ENCODE peak calls at places on chromosomes 12 and 14, in five cellular contexts. W is brain microvascular endothelial cell, C is IMR-90, G is tibial artery, M is fibroblast of lung. S is an unnamed sample.

GRCh38 chr12:131000000-131000486 is 46.3 kb downstream of the ADGRD1 start:
- DNase-seq in G (no peak), M (no peak), C (no peak), W (no peak), S (no peak)

GRCh38 chr12:88325076-88325827 is 183.1 kb downstream of the TMTC3 start:
- DNase-seq in M (peak; percentile 95), W (peak; percentile 88), G (no peak), C (peak; percentile 98), S (no peak)

GRCh38 chr14:93950948-93951668 is 24.0 kb downstream of the FAM181A start:
- DNase-seq in W (no peak), G (no peak), C (peak; percentile 30), M (no peak), S (no peak)

GRCh38 chr12:66176525-66176924 is 6.7 kb upstream of the TMBIM4 start:
- DNase-seq in C (peak; percentile 28), W (no peak), G (no peak), M (no peak), S (no peak)

GRCh38 chr12:26158078-26158764 is 33.4 kb upstream of the BHLHE41 start:
- DNase-seq in C (no peak), W (no peak), G (no peak), M (no peak), S (no peak)

GRCh38 chr14:44959538-44959937 is 2.2 kb downstream of the KLHL28 start:
- DNase-seq in W (no peak), C (no peak), M (no peak), G (no peak), S (no peak)

GRCh38 chr12:21026302-21026701 is 104.7 kb upstream of the SLCO1B1 start:
- DNase-seq in G (no peak), W (peak; percentile 36), C (no peak), M (no peak), S (no peak)

GRCh38 chr12:90945070-90945649 is 9.8 kb downstream of the CCER1 start:
- DNase-seq in W (peak; percentile 24), G (no peak), C (peak; percentile 49), M (peak; percentile 61), S (no peak)

GRCh38 chr12:94599189-94599588 is 51.2 kb downstream of the TMCC3 start:
- DNase-seq in G (no peak), M (no peak), C (no peak), W (no peak), S (no peak)

GRCh38 chr12:2101798-2102197 is 49.0 kb downstream of the CACNA1C start:
- DNase-seq in G (no peak), M (no peak), W (no peak), C (no peak), S (no peak)

GRCh38 chr12:92299344-92299743 is 153.7 kb upstream of the BTG1 start:
- DNase-seq in G (no peak), M (no peak), C (no peak), W (no peak), S (no peak)

GRCh38 chr14:57834961-57835360 is 30.9 kb downstream of the SLC35F4 start:
- DNase-seq in G (no peak), W (no peak), C (no peak), M (no peak), S (no peak)

GRCh38 chr12:92110083-92110640 is 35.5 kb downstream of the BTG1 start:
- DNase-seq in C (no peak), W (no peak), G (no peak), M (no peak), S (no peak)

GRCh38 chr14:76084374-76084773 is 67.3 kb upstream of the GPATCH2L start:
- DNase-seq in M (no peak), G (no peak), W (no peak), C (no peak), S (no peak)

DNA sequence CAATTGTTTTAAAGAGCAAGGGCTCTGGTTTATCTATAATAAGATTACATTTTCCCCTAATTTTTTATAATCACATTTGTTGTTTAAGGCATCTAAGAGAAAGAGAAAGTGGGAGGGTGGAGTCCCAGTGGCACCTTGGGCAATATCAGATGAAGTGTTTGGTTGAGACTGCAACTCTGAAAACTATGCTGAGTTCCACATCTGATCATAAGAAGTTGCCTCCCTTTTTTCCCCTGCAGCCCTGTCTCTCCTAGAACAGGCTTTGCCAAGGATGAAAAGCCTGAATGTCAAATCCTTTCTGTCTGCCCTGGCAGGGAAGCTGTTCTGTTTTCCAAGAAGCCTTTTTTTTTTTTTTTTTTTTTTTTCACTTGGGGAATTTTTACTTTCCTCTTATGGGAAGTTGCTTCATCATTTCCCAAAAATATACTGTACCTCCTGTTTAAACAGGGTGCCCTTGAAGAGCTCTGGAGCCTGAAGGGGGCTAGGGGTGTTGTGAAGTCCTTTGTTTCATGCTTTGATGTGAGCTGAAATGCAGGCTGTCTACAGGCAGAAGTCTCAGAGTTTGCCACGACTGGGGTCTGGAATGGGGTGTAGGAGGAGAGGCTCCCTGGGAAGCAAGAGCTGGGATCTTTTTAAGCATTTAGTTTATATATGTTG is 71.3 kb downstream of the SUSD6 start:
- DNase-seq in W (no peak), M (peak; percentile 34), G (no peak), C (no peak), S (no peak)
- H3K27ac ChIP-seq in W (no peak overlapping the region), M (no peak overlapping the region), G (peak overlapping the region; percentile 38), C (no peak overlapping the region), S (peak overlapping the region; percentile 53)

DNA sequence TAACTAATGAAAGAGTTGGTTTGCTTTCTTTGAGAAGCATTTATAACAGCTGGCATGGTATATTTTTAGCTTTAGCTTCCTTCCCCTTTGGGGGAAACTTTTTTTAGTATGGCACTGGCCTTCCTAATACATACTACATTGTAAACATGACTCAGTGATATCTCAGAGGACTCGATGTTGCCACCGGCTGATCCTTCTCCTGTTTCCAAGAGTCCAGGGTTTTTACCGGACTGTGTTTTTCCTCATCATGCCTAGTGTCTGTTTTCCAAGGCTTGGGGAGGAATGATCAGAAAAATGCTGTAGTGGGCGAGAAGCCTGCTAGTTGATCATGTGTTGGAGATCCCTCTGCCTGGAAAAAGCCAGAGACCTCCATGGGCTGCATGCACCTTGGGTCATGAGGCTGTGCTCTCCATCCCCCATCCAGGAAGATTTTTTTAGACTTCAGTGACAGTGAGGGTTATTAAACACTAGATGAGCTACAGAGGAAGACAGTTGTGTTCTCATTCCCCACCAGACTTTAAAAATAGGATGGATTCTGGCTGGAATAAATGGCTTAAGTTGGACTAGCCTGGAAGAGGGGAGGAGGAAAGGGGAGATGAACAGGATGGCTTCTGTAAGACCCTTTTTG is 145.6 kb downstream of the SAMD4A start:
- DNase-seq in W (no peak), M (peak; percentile 21), C (peak; percentile 59), G (peak; percentile 80), S (no peak)
- H3K27ac ChIP-seq in W (no peak overlapping the region), M (peak overlapping the region; percentile 63), C (peak overlapping the region; percentile 83), G (peak overlapping the region; percentile 84), S (peak overlapping the region; percentile 71)

GRCh38 chr14:68449565-68450295 is 343.1 kb downstream of the ZFP36L1 start:
- DNase-seq in G (no peak), C (no peak), W (no peak), M (no peak), S (no peak)
- H3K27ac ChIP-seq in G (no peak overlapping the region), C (no peak overlapping the region), W (no peak overlapping the region), M (no peak overlapping the region), S (peak overlapping the region; percentile 55)

DNA sequence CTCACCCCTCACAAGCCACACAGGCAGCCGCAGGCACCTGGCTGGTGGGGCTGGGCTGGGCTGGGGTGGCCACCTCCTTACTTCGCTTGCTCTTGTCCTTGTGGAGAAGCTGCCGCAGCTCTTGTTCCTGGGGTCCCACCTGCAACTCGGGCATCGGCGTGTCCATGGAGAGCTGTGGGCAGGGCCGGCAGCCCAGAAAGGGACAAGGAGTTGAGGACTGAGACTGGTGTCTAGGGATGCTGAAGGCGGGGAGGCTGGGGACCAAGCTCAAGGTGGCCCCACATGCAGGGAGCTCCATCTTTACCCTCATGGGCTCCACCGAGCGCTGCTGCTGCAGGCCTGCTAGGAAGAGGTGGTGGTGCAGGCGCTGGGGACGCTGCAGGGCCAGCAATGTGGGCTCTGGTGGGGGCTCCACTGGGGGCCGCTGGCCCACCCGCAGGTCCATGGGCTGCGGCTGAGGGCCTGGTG is 21.2 kb downstream of the HDAC7 start:
- DNase-seq in C (no peak), M (no peak), W (no peak), G (no peak), S (no peak)
- H3K27ac ChIP-seq in C (no peak overlapping the region), M (no peak overlapping the region), W (no peak overlapping the region), G (peak overlapping the region; percentile 99), S (peak overlapping the region; percentile 99)

DNA sequence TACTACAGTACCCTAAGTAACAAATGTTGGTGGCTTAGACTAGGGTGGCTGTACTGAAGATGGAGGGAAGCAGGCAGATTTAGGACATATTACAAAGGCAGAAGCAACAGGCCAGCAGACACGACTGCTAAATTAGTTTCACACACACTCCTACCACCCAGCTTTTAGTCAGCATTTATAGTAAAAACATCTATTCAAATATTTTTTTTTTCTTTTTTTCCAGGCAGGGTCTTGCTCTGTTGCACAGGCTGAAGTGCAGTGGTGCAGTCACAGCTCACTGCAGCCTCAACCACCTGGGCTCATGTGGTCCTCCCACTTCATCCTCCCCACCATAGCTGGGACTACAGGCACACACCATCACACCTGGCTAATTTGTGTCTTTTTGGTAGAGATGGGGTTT is 72.9 kb downstream of the CDK17 start:
- DNase-seq in C (no peak), G (no peak), M (no peak), W (no peak), S (no peak)
- H3K27ac ChIP-seq in C (no peak overlapping the region), G (no peak overlapping the region), M (no peak overlapping the region), W (no peak overlapping the region), S (no peak overlapping the region)

DNA sequence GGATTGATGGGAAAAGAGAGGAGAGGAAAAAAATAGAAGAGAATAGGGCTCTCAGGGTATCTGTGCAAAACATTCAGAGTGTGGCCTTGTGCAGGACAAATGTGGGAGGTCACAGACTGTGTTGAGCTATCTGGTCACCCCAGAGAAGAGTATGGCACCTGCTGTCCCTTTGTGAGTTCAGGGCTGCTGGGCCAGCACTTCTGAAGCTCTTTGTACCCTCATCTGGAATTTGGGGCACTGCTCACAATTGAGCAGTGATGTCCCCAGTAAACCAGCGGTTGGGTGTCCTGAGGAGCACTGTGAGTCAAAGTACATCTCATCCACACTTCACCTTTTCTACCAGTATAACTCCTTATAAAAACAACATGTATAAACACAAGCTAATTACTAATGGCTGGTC is 2.6 kb upstream of the KRT81 start:
- DNase-seq in G (no peak), W (no peak), C (no peak), M (no peak), S (no peak)
- H3K27ac ChIP-seq in G (no peak overlapping the region), W (no peak overlapping the region), C (no peak overlapping the region), M (no peak overlapping the region), S (no peak overlapping the region)

GRCh38 chr12:112841891-112842290 is 50.3 kb downstream of the RPH3A start:
- DNase-seq in W (peak; percentile 52), M (no peak), C (no peak), G (no peak), S (no peak)
- H3K27ac ChIP-seq in W (no peak overlapping the region), M (no peak overlapping the region), C (no peak overlapping the region), G (no peak overlapping the region), S (no peak overlapping the region)

DNA sequence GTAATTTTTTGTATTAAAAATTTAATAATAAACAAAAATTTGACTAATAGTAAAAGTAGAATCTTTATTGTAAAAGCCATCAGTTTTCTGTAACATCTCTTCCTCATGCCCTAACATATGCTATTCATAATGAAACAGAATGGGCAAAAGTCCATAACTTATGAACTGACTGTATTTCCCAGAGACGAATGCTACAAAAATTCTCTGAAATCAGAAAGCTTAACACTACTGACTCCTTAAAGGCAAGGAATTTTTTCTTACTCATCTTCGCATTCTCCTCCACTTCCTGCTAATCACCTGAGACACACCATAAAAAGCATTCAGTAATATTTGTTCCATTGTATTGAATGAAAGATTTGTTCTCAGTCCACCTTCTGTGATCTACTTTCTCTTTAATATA is 17.6 kb downstream of the MON2 start:
- DNase-seq in G (no peak), W (no peak), M (no peak), C (no peak), S (no peak)
- H3K27ac ChIP-seq in G (no peak overlapping the region), W (no peak overlapping the region), M (no peak overlapping the region), C (no peak overlapping the region), S (no peak overlapping the region)